ENCODE peak calls at places on chromosomes 13 and 19, in seven cellular contexts. E is cardiac muscle cell, P is thoracic aorta, M is body of pancreas, I is tibial nerve, F is Peyer's patch, Y is kidney. K is an unnamed sample.

GRCh38 chr19:5913739-5914357 is at the start of gene CAPS:
- DNase-seq in M (peak; percentile 84), I (no peak), Y (peak; percentile 94), E (peak; percentile 72), F (no peak), P (no peak), K (no peak)

GRCh38 chr19:3132971-3133792 is 2.7 kb upstream of the GNA15 start:
- DNase-seq in I (peak; percentile 21), M (peak; percentile 36), F (peak; percentile 37), Y (peak; percentile 80), P (no peak), E (peak; percentile 29), K (no peak)

GRCh38 chr13:98267080-98267912 is 90.2 kb upstream of the RNF113B start:
- DNase-seq in I (peak; percentile 10), F (no peak), M (peak; percentile 50), Y (no peak), E (peak; percentile 34), P (no peak), K (no peak)

GRCh38 chr13:105202384-105202783 is 1333.1 kb downstream of the EFNB2 start:
- DNase-seq in E (peak; percentile 65), P (no peak), Y (no peak), I (no peak), M (no peak), F (no peak), K (no peak)

GRCh38 chr13:101660711-101661110 is 208.2 kb downstream of the ITGBL1 start:
- DNase-seq in M (no peak), F (no peak), E (no peak), Y (no peak), I (no peak), P (no peak), K (no peak)

GRCh38 chr13:72218966-72219365 is 352.0 kb upstream of the DACH1 start:
- DNase-seq in F (no peak), Y (no peak), I (no peak), E (no peak), P (no peak), M (no peak), K (no peak)

GRCh38 chr13:109336730-109337129 is 449.7 kb downstream of the IRS2 start:
- DNase-seq in I (no peak), F (no peak), P (no peak), M (no peak), E (peak; percentile 63), Y (no peak), K (no peak)

GRCh38 chr13:30829145-30829544 is 76.9 kb upstream of the MEDAG start:
- DNase-seq in E (peak; percentile 38), P (no peak), Y (no peak), I (no peak), F (no peak), M (no peak), K (no peak)

GRCh38 chr13:80360298-80360827 is 19.4 kb upstream of the SPRY2 start:
- DNase-seq in P (no peak), E (no peak), F (no peak), I (no peak), Y (no peak), M (no peak), K (no peak)

GRCh38 chr13:19184176-19184575 is 2.6 kb upstream of the TUBA3C start:
- DNase-seq in I (no peak), P (no peak), E (no peak), M (no peak), F (no peak), Y (no peak), K (no peak)

GRCh38 chr13:41059466-41059865 is 1.8 kb upstream of the WBP4 start:
- DNase-seq in F (no peak), M (no peak), Y (no peak), P (no peak), E (no peak), I (no peak), K (no peak)

GRCh38 chr19:21765151-21765550 is 2.2 kb downstream of the ZNF100 start:
- DNase-seq in I (no peak), P (no peak), Y (no peak), M (no peak), F (no peak), E (no peak), K (no peak)

GRCh38 chr13:47396915-47397314 is 500.1 kb upstream of the HTR2A start:
- DNase-seq in M (no peak), Y (no peak), F (no peak), E (no peak), I (no peak), P (no peak), K (no peak)

GRCh38 chr13:30676672-30677071 is 58.7 kb upstream of the ALOX5AP start:
- DNase-seq in F (no peak), E (peak; percentile 50), P (no peak), Y (no peak), M (no peak), I (no peak), K (no peak)

GRCh38 chr19:3304871-3305423 is 61.4 kb upstream of the NFIC start:
- DNase-seq in I (peak; percentile 63), P (no peak), F (peak; percentile 34), M (peak; percentile 84), Y (peak; percentile 86), E (peak; percentile 77), K (peak; percentile 71)

GRCh38 chr19:33395561-33396550 is 22.3 kb downstream of the CEBPG start:
- DNase-seq in Y (peak; percentile 87), I (peak; percentile 66), P (no peak), M (peak; percentile 58), F (no peak), E (peak; percentile 73), K (peak; percentile 62)

GRCh38 chr19:54462713-54463530 is 656 bp downstream of the LENG9 start:
- DNase-seq in M (peak; percentile 83), P (no peak), Y (peak; percentile 92), F (peak; percentile 70), I (peak; percentile 32), E (peak; percentile 81), K (peak; percentile 87)

GRCh38 chr19:10603873-10604459 is 16.9 kb upstream of the AP1M2 start:
- DNase-seq in F (peak; percentile 52), I (peak; percentile 33), P (no peak), Y (no peak), M (peak; percentile 32), E (no peak), K (no peak)

GRCh38 chr13:30051531-30052060 is 201.2 kb upstream of the UBL3 start:
- DNase-seq in F (no peak), E (no peak), Y (no peak), M (no peak), I (no peak), P (no peak), K (no peak)

GRCh38 chr19:18847516-18848463 is 16.0 kb downstream of the UPF1 start:
- DNase-seq in I (peak; percentile 29), Y (peak; percentile 83), M (no peak), F (no peak), P (no peak), E (peak; percentile 29), K (no peak)

GRCh38 chr19:48636859-48637448 is at the start of gene DBP:
- DNase-seq in E (no peak), F (peak; percentile 45), Y (peak; percentile 92), M (peak; percentile 65), I (no peak), P (no peak), K (peak; percentile 73)

GRCh38 chr19:48637449-48637947 is 319 bp upstream of the DBP start:
- DNase-seq in M (peak; percentile 99), P (peak; percentile 99), E (peak; percentile 100), I (peak; percentile 99), Y (peak; percentile 100), F (peak; percentile 99), K (peak; percentile 100)

GRCh38 chr19:48634424-48635262 is 2.5 kb downstream of the DBP start:
- DNase-seq in F (peak; percentile 97), P (peak; percentile 90), Y (peak; percentile 99), E (peak; percentile 99), I (peak; percentile 97), M (peak; percentile 98), K (peak; percentile 98)

GRCh38 chr19:48635263-48635965 is 1.8 kb downstream of the DBP start:
- DNase-seq in M (peak; percentile 75), P (no peak), E (peak; percentile 52), Y (peak; percentile 93), F (peak; percentile 73), I (peak; percentile 76), K (peak; percentile 81)

DNA sequence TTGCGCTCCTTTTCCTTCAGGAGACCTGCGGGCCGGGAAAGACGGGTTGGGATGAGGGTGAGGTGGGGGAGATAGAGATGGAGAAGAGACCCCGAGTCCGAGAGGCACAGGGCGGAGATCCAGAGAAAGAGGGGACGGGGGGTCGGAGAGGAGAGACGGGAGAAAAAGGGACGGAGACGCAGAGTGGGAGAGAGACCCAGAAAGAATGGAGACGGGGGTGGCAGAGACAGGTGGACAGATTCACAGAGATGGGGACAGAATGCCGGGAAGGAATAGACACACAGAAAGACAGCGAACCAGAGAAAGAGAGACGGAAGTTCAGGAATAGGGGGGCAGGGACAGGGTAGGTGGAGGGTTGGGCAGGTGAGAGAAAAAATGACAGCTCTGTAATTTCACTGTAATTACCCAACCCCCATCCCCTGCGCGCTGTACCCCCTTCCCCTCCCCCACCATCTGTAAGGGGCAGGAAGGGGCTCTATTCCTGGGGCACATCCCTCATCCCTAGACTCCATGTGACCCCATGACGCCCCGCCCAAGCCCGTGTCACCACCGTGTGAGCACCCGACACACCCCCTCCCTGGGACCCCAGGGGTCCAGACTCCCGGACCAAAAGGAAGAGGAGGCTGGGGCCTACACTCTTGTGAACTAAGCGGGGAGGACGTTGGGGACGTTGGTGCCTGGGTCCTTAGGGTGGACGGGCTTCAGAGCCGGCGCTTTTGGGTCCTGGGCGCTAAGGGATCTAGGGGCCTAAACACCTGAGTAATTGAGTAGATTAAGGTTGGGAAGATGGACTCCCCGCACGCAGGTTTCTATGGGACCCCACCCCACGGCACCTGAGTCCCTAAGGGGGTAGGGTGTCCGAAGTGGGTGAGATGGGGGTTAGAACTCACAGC is 967 bp downstream of the DBP start:
- DNase-seq in F (peak; percentile 70), Y (peak; percentile 87), P (no peak), E (no peak), M (peak; percentile 63), I (no peak), K (no peak)
- H3K4me1 ChIP-seq in F (peaks cover 29% of the 10 kb centered on the region), Y (peaks cover 30% of the 10 kb centered on the region), P (peaks cover 58% of the 10 kb centered on the region), E (peaks cover 16% of the 10 kb centered on the region), M (peaks cover 45% of the 10 kb centered on the region), I (no peaks in the 10 kb centered on the region), K (peaks cover 43% of the 10 kb centered on the region)

GRCh38 chr13:87676254-87677042 is 5.3 kb downstream of the SLITRK5 start:
- DNase-seq in E (no peak), I (no peak), F (no peak), Y (peak; percentile 37), M (no peak), P (no peak), K (no peak)
- H3K4me3 ChIP-seq in E (no peak overlapping the region), I (no peak overlapping the region), F (no peak overlapping the region), Y (no peak overlapping the region), M (no peak overlapping the region), P (no peak overlapping the region), K (no peak overlapping the region)

GRCh38 chr19:58009301-58009665 is 6.7 kb upstream of the ZNF606 start:
- DNase-seq in F (no peak), I (no peak), M (no peak), E (no peak), Y (no peak), P (no peak), K (no peak)
- H3K27ac ChIP-seq in F (peak overlapping the region; percentile 63), I (no peak overlapping the region), M (peak overlapping the region; percentile 54), E (no peak overlapping the region), Y (peak overlapping the region; percentile 90), P (no peak overlapping the region), K (no peak overlapping the region)

DNA sequence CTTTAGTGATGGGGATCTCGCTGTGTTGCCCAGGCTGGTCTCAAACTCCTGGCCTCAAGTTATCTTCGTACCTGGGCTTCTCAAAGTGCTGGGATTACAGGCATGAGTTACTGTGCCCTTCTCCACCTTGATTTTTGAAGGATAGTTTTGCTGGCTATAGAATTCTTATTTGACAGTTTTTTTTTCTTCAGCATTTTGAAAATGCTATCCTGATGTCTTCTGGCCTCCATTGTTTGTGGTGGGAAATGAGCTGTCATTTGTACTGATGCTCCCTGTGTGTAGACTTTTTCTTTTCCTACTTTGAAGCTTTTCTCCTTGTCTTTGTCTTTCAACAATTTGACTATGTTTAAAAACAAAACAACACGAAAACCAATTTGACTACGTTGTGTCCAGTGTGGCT is 54.2 kb downstream of the SIPA1L3 start:
- DNase-seq in I (no peak), F (no peak), P (no peak), Y (no peak), E (no peak), M (no peak), K (no peak)
- H3K4me1 ChIP-seq in I (no peaks in the 10 kb centered on the region), F (no peaks in the 10 kb centered on the region), P (peaks cover 22% of the 10 kb centered on the region), Y (peaks cover 7% of the 10 kb centered on the region), E (no peaks in the 10 kb centered on the region), M (peaks cover 10% of the 10 kb centered on the region), K (peaks cover 10% of the 10 kb centered on the region)

K was measured in heart left ventricle.